ENCODE peak calls at places on chromosomes 11 and 22, in six cellular contexts. P is fibroblast of the aortic adventitia, U is psoas muscle, G is ovary, O is upper lobe of right lung, T is pancreas. M is an unnamed sample.

GRCh38 chr11:110774138-110775014 is 62.1 kb upstream of the ARHGAP20 start:
- DNase-seq in G (no peak), U (no peak), T (no peak), P (no peak), O (no peak), M (no peak)

GRCh38 chr11:8095831-8096522 is 15.0 kb downstream of the TUB start:
- DNase-seq in U (no peak), O (no peak), P (no peak), T (no peak), G (no peak), M (no peak)

GRCh38 chr22:48566741-48567140 is 1260.9 kb downstream of the BRD1 start:
- DNase-seq in P (no peak), U (no peak), G (no peak), O (no peak), T (no peak), M (no peak)

GRCh38 chr11:65224939-65225283 is 36.9 kb upstream of the POLA2 start:
- DNase-seq in G (no peak), U (peak), P (peak), O (peak), T (no peak), M (no peak)

GRCh38 chr11:128917144-128917684 is 25.5 kb downstream of the TP53AIP1 start:
- DNase-seq in O (no peak), P (no peak), U (no peak), G (no peak), T (no peak), M (no peak)

GRCh38 chr11:45180158-45180887 is 33.9 kb downstream of the PRDM11 start:
- DNase-seq in O (peak), G (peak), P (no peak), T (peak), U (peak), M (no peak)

GRCh38 chr11:109424893-109425292 is 2.9 kb downstream of the C11orf87 start:
- DNase-seq in G (no peak), T (no peak), P (no peak), O (peak), U (no peak), M (no peak)

GRCh38 chr11:69010964-69011623 is 2.0 kb downstream of the MRGPRF start:
- DNase-seq in O (peak), U (peak), P (peak), T (peak), G (peak), M (peak)

GRCh38 chr11:12591706-12592105 is 82.5 kb upstream of the TEAD1 start:
- DNase-seq in T (no peak), G (no peak), P (no peak), O (no peak), U (no peak), M (no peak)

GRCh38 chr11:66454828-66455227 is 11.9 kb upstream of the PELI3 start:
- DNase-seq in T (no peak), P (no peak), G (no peak), U (no peak), O (no peak), M (no peak)

GRCh38 chr11:45144126-45145082 is 2.0 kb upstream of the PRDM11 start:
- DNase-seq in G (no peak), U (no peak), P (no peak), T (no peak), O (peak), M (no peak)

GRCh38 chr11:13433437-13433836 is 29.6 kb downstream of the BTBD10 start:
- DNase-seq in T (no peak), U (no peak), O (no peak), G (no peak), P (no peak), M (no peak)

GRCh38 chr22:31244044-31244942 is 32.2 kb downstream of the LIMK2 start:
- DNase-seq in G (no peak), U (peak), P (peak), O (no peak), T (no peak), M (no peak)

GRCh38 chr11:67355023-67355793 is 1.9 kb upstream of the POLD4 start:
- DNase-seq in O (no peak), G (peak), P (no peak), T (no peak), U (no peak), M (no peak)

GRCh38 chr11:94803491-94803890 is 35.3 kb downstream of the AMOTL1 start:
- DNase-seq in G (no peak), T (no peak), U (no peak), P (peak), O (no peak), M (no peak)

DNA sequence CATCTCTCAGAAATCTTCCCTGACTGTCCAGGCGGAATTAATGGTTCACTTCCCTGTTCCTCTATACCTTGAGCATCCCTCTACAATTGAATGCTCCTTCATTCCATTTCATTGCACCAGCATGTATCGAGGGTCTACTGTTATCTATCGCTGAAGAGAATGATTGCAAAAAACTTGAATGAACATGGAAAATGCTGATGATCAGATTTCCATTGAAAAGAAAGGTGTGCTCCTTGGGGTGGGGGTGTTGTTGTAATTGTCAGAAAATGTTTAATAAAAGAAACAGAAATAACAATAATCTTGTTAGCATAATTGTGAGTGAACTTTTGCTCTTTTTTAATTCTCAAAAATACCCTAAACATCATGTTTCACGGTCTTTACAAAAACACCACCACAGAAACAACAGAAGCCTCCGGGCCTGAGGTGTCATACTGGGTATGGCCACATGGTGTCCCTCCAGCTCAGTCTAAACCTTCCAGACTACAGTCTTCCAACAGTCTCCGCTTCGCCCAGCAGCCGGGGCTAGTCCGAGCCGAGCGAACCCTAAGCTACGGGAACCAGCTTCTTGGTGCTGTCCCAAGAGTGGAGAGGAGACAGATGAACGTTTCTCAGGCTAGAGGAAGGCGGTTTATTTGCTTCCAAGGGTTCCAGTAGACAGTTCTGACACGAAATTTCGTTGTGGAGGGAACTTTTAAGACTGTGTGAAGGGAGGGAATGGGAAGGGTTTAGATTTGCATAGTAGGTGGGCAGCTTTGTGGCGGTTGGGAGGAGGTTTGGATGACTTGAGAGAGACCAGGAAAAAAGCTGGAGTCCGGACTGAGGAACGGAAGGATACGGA is 75.8 kb upstream of the ZBED5 start:
- DNase-seq in G (peak), O (peak), U (peak), T (peak), P (peak), M (peak)
- H3K4me3 ChIP-seq in G (peak), O (peak), U (peak), T (no peak), P (peak), M (peak)

GRCh38 chr11:118689852-118690552 is 10.6 kb upstream of the TREH start:
- DNase-seq in O (peak), T (peak), P (peak), G (peak), U (peak), M (peak)
- TF ChIP-seq CTCF in O (peak), T (peak), P (peak), G (peak), U (peak), M (peak)

DNA sequence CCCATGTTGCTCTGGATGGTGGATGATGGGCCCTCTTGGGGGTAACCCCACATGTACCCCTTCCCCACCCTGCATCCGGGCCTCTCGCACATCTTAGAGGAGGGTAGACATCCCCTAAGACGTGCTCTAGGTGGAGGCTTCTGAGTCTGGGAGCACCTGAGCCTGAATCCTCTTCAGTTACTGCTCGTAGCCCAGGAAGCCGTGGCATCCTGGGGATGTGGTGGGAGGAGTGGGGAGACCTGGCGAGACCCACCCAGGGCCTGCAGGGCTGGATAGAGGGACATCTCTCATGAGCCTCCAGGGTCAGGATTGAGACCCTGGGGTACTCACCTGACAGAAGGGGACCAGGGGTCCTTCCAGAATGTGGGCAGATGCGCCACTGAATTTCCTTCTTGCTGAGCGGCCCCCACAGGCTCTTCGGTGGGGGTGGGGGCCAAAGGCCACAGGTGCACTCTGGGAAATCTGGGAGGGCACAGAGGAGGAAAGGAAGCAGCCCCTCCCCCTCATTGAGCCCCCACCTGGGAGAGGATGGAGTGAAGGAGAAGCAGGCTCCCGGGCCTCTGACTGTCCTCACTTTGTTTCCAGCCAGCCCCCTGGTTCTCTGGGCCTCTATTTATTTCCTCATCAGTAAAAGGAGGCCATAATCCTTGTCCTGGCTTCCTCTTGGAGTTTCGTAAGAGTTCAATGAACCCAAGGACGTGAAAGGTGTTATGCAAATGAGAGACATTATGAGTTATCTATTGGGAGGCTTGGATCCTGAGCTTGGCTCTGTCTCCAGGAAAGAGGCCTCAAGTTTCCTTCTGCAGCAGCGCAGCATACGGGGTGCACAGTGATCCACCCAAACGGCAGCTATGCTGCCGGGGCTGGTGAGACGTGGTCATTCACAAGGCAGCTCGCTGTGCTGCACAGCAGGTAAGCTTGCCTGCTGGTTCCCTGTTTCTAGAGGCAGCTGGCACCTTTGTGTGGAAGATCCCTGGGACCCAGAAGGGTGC is 31.2 kb downstream of the KCNJ4 start:
- DNase-seq in T (no peak), G (no peak), P (no peak), O (no peak), U (no peak), M (no peak)
- H3K4me3 ChIP-seq in T (no peak), G (no peak), P (no peak), O (no peak), U (no peak), M (no peak)

GRCh38 chr11:73380321-73380720 is 4.1 kb downstream of the RELT start:
- DNase-seq in G (no peak), U (no peak), O (no peak), P (no peak), T (no peak), M (no peak)

GRCh38 chr11:73379189-73379880 is 3.1 kb downstream of the RELT start:
- DNase-seq in O (peak), U (peak), G (no peak), T (peak), P (no peak), M (no peak)

GRCh38 chr11:73381589-73381988 is 5.4 kb downstream of the RELT start:
- DNase-seq in U (no peak), G (no peak), O (no peak), T (no peak), P (no peak), M (no peak)

GRCh38 chr11:73382183-73382582 is 6.0 kb downstream of the RELT start:
- DNase-seq in U (no peak), G (no peak), P (no peak), O (no peak), T (no peak), M (no peak)

DNA sequence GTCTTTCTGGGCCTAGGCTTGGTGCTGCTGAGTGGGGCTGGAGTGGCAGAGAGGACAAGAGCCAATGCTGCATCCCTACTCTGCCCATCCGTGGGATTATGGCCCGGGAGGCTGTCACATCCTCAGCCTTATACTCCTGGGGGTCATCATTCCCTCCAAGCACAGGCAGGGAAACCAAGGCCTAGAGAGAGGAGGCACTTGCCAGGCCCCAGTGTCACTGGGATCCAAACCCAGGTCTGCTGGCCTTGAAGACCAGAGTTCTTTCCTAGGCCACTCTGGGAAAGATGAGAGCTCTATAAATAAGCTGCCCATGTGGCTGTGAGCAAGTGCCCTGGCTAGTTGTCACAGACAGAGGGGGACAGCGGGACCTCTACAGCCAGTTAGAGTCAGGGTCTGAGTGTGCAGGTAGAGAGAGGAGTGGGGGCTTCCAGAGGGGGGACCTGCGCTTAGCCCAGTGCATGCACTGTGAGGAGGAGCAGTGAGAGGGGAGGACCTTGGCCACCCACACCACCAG is 4.8 kb downstream of the RELT start:
- DNase-seq in O (no peak), U (no peak), T (no peak), P (no peak), G (no peak), M (no peak)
- TF ChIP-seq CTCF in O (no peak), U (peak), T (no peak), P (no peak), G (no peak), M (no peak)

DNA sequence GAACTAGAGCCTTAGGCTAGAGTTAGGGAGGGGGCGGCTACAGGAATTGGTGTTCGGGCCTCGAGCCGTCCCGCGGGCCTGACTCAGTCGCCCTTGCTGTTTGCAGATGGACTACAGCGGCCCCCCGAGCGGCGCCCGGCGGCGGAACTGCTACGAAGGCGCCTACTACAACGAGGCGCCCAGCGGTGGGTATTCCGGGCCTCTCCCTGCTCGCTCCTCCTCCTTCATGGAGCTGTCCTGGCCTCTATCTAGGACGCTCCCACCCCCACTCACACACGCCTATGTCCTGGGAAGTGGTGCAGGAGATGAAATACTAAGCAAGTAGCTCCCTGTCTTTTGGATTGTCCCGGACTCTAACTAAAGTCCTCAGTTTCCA is 1.4 kb downstream of the MYOD1 start:
- DNase-seq in G (no peak), U (no peak), P (no peak), O (no peak), T (no peak), M (no peak)
- H3K4me3 ChIP-seq in G (no peak), U (peak), P (no peak), O (no peak), T (no peak), M (peak)

M was measured in dorsolateral prefrontal cortex.